ENCODE peak calls at places on chromosomes 4 and X, in five cellular contexts. K is heart right ventricle, T is lung, A is iPS DF 6.9, Y is fibroblast of lung. G is an unnamed sample.

GRCh38 chrX:150575415-150575814 is 7.0 kb downstream of the MTM1 start:
- DNase-seq in K (no peak), T (peak), A (no peak), Y (peak), G (no peak)

GRCh38 chr4:11471613-11472012 is 42.9 kb upstream of the HS3ST1 start:
- DNase-seq in K (peak), T (no peak), A (no peak), Y (no peak), G (no peak)

GRCh38 chrX:149504226-149504914 is 736 bp downstream of the IDS start:
- DNase-seq in K (no peak), T (no peak), A (no peak), Y (no peak), G (peak)

GRCh38 chrX:43663173-43663572 is 7.1 kb downstream of the MAOA start:
- DNase-seq in K (no peak), T (no peak), A (no peak), Y (no peak), G (no peak)

GRCh38 chr4:71732066-71732465 is 51.8 kb downstream of the GC start:
- DNase-seq in K (no peak), T (no peak), A (no peak), Y (no peak), G (no peak)

GRCh38 chr4:94446386-94446785 is 5.4 kb upstream of the PDLIM5 start:
- DNase-seq in K (no peak), T (no peak), A (no peak), Y (peak), G (no peak)

GRCh38 chr4:119564106-119564505 is 64.5 kb downstream of the PDE5A start:
- DNase-seq in K (no peak), T (no peak), A (no peak), Y (no peak), G (no peak)

GRCh38 chr4:28378109-28378830 is 1517.6 kb downstream of the STIM2 start:
- DNase-seq in K (no peak), T (no peak), A (peak), Y (no peak), G (no peak)

GRCh38 chr4:183136880-183137279 is 37.8 kb downstream of the WWC2 start:
- DNase-seq in K (no peak), T (no peak), A (no peak), Y (no peak), G (no peak)

GRCh38 chr4:19739101-19739651 is 512.5 kb upstream of the SLIT2 start:
- DNase-seq in K (no peak), T (no peak), A (no peak), Y (peak), G (no peak)

GRCh38 chrX:50697691-50698090 is 116.3 kb downstream of the SHROOM4 start:
- DNase-seq in K (no peak), T (no peak), A (no peak), Y (peak), G (no peak)

GRCh38 chr4:170990989-170991589 is 822.1 kb upstream of the GALNTL6 start:
- DNase-seq in K (no peak), T (no peak), A (peak), Y (no peak), G (peak)

GRCh38 chr4:55635760-55636621 is at the start of gene NMU:
- DNase-seq in K (peak), T (peak), A (no peak), Y (no peak), G (peak)

GRCh38 chr4:154545689-154546088 is 4.5 kb downstream of the PLRG1 start:
- DNase-seq in K (no peak), T (no peak), A (no peak), Y (no peak), G (no peak)

GRCh38 chr4:6892909-6893202 is 16.8 kb upstream of the TBC1D14 start:
- DNase-seq in K (no peak), T (no peak), A (no peak), Y (no peak), G (no peak)
- H3K27ac ChIP-seq in K (peak), T (peak), A (no peak), Y (peak), G (no peak)

DNA sequence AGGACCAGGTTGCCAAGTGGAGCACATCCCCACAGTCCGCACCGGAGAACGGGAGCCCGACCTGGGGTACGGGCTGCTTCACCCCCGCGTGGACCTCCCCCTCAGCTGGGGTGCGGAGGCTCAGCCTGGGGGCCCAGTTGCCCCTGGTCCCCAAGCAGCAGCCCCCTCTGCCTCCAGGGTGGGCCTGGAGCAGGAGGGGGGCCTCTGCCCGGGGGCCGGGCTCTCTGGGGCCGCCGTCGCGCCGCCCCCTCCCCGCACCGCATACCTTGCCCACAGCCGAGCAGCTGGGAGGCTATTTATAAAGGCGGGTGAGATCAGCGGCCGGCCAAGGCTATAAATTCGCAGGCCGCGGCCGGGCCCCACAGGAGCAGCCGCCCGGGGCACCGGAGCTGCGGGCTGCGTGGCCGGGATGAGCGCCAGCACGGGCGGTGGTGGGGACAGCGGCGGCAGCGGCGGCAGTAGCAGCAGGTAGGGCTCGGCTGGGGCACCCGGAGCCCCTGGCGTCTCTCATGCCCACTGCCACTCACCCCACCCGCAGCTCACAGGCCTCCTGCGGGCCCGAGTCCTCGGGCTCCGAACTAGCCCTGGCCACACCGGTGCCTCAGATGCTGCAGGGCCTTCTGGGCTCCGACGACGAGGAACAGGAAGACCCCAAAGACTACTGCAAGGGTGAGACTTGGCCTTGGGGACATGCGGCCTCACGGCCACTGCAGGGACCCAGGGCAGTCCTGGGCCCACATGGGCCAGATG is at the start of gene SRPK3:
- DNase-seq in K (no peak), T (no peak), A (no peak), Y (no peak), G (peak)
- H3K4me3 ChIP-seq in K (peak), T (no peak), A (no peak), Y (no peak), G (peak)

DNA sequence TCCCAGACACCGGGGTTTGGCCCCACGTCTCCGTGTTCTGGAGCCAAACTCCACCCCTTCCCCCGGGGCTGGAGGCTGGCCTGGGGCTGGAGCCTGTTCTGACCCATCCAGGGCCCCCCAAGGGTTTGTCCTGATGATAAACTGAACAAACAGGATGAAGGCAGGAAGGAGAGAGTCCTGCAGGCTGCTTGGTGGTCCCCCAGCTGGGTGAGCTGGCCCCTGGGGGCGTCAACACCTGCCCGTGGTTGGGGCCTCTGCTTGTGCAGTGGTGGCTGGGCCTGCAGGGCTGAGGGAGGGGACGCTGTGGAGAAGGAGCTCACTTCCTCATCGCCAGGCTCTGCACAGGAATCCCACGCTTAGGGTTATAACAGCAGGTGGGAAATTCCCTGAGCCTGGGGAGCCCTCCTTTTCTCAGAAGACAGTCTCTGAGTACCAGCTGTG is 2.3 kb downstream of the SH3TC1 start:
- DNase-seq in K (no peak), T (no peak), A (no peak), Y (no peak), G (no peak)
- H3K27ac ChIP-seq in K (peak), T (peak), A (no peak), Y (no peak), G (no peak)

DNA sequence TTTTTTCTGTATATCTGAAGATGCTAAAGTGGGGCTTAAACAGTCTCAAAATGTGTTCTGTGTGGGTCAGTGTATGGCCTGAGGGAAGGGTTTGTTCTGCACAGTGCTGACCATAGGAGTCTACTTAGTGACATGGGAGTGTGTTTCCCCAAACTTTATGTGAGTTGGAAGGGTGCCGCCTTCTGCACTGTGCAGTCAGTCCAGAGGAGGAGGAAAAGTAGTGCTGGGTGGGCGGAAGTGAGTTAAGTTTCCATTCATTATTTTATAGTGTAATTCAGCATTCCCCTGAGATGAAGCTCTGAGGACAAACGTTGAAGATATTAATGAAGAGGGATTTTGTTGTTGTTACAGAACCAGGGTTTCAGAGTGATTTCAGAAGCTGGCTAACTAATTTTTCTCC is 2.9 kb downstream of the CHST7 start:
- DNase-seq in K (no peak), T (no peak), A (no peak), Y (peak), G (no peak)
- H3K4me3 ChIP-seq in K (peak), T (no peak), A (no peak), Y (peak), G (no peak)

GRCh38 chr4:15149234-15149841 is 147.1 kb downstream of the CPEB2 start:
- DNase-seq in K (no peak), T (no peak), A (no peak), Y (peak), G (no peak)

GRCh38 chr4:15147709-15148651 is 145.7 kb downstream of the CPEB2 start:
- DNase-seq in K (peak), T (no peak), A (no peak), Y (no peak), G (no peak)

GRCh38 chr4:15153662-15154061 is 151.4 kb downstream of the CPEB2 start:
- DNase-seq in K (no peak), T (no peak), A (no peak), Y (no peak), G (no peak)

GRCh38 chr4:15149842-15150592 is 147.7 kb downstream of the CPEB2 start:
- DNase-seq in K (peak), T (peak), A (no peak), Y (peak), G (peak)

DNA sequence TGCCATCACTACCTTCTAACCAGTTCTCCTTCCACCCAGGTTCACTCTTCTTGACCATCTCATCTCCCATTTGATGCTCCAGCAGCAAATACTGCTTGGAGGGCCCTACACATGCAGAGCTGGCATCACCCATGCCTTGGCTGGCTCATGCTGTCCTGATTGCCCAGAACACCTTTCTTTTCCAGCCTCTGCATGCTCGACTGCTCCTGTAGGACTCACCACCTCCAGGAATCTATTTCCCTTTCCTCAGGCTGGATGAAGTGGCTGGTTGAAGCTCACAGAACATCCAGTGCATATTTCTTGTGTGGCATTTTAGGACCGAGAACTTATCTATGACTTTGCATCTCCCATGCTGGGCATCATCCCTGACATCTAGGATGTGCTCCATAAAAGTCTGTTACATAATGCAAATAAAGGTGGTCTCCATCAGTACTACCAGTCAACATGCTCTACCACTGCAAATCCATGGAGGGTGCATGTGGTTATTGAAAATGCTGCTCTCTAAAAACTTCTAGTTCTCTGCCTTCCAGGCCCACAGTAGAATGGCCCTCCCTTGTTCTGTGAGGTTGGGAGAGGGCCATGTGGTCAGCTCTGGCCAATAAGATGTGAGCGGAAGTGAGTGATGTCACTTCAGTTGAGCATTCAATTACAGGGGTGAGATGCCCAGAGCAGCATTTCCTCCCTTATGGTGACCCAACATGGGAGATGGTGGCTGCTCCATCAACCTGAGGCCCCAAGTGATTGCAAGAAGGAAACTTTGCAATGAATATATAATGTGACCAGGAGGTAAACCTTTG is 148.6 kb downstream of the CPEB2 start:
- DNase-seq in K (no peak), T (no peak), A (no peak), Y (no peak), G (no peak)
- H3K27ac ChIP-seq in K (no peak), T (no peak), A (no peak), Y (no peak), G (no peak)

G was measured in WERI-Rb-1.